ENCODE peak calls at places on chromosomes 6 and 20, in seven cellular contexts. E, Z, L, N, D, P and I are unnamed samples.

GRCh38 chr20:50577175-50578018 is 67.2 kb downstream of the PTPN1 start:
- DNase-seq in E (no peak), Z (peak), L (no peak), N (no peak), D (no peak), P (no peak), I (no peak)

GRCh38 chr6:170444056-170444505 is 109.0 kb downstream of the PSMB1 start:
- DNase-seq in E (no peak), Z (no peak), L (no peak), N (no peak), D (peak), P (no peak), I (no peak)

GRCh38 chr20:51411867-51412266 is 130.7 kb downstream of the NFATC2 start:
- DNase-seq in E (no peak), Z (no peak), L (no peak), N (no peak), D (no peak), P (no peak), I (no peak)

GRCh38 chr6:35272005-35272404 is 12.5 kb downstream of the ZNF76 start:
- DNase-seq in E (no peak), Z (no peak), L (no peak), N (no peak), D (no peak), P (no peak), I (no peak)

GRCh38 chr20:41513829-41514228 is 104.3 kb downstream of the CHD6 start:
- DNase-seq in E (no peak), Z (no peak), L (no peak), N (no peak), D (no peak), P (no peak), I (no peak)

GRCh38 chr6:169097336-169098052 is 156.2 kb downstream of the THBS2 start:
- DNase-seq in E (no peak), Z (no peak), L (peak), N (no peak), D (no peak), P (peak), I (no peak)

GRCh38 chr6:66970373-66970772 is 1263.3 kb upstream of the EYS start:
- DNase-seq in E (no peak), Z (no peak), L (peak), N (no peak), D (no peak), P (no peak), I (no peak)

GRCh38 chr6:114579486-114579885 is 236.7 kb upstream of the HS3ST5 start:
- DNase-seq in E (no peak), Z (no peak), L (no peak), N (no peak), D (peak), P (no peak), I (no peak)

GRCh38 chr6:168397011-168397410 is 44.0 kb upstream of the SMOC2 start:
- DNase-seq in E (no peak), Z (no peak), L (no peak), N (no peak), D (no peak), P (no peak), I (no peak)

GRCh38 chr20:38355161-38356012 is 9.1 kb downstream of the LBP start:
- DNase-seq in E (no peak), Z (no peak), L (no peak), N (no peak), D (no peak), P (no peak), I (no peak)

GRCh38 chr6:74690365-74690764 is 515.5 kb downstream of the COL12A1 start:
- DNase-seq in E (no peak), Z (no peak), L (no peak), N (no peak), D (no peak), P (no peak), I (no peak)

GRCh38 chr6:56102216-56102615 is 145.2 kb downstream of the COL21A1 start:
- DNase-seq in E (no peak), Z (no peak), L (peak), N (no peak), D (no peak), P (no peak), I (no peak)

GRCh38 chr6:161413361-161413771 is 139.5 kb upstream of the AGPAT4 start:
- DNase-seq in E (no peak), Z (no peak), L (no peak), N (no peak), D (no peak), P (no peak), I (no peak)

GRCh38 chr20:35637266-35637665 is 21.6 kb downstream of the SPAG4 start:
- DNase-seq in E (no peak), Z (no peak), L (no peak), N (no peak), D (no peak), P (no peak), I (no peak)

GRCh38 chr6:29816030-29816429 is 11.6 kb upstream of the HLA-G start:
- DNase-seq in E (no peak), Z (no peak), L (peak), N (no peak), D (no peak), P (no peak), I (no peak)

GRCh38 chr6:140225587-140226438 is 851.4 kb upstream of the CITED2 start:
- DNase-seq in E (no peak), Z (no peak), L (peak), N (no peak), D (no peak), P (peak), I (no peak)

GRCh38 chr6:7062445-7063162 is 45.2 kb upstream of the RREB1 start:
- DNase-seq in E (no peak), Z (no peak), L (no peak), N (no peak), D (no peak), P (no peak), I (no peak)

GRCh38 chr6:89985744-89986493 is 91.7 kb downstream of the GJA10 start:
- DNase-seq in E (no peak), Z (peak), L (no peak), N (no peak), D (no peak), P (peak), I (no peak)

GRCh38 chr6:7235712-7236311 is 77.2 kb downstream of the SSR1 start:
- DNase-seq in E (no peak), Z (no peak), L (peak), N (no peak), D (no peak), P (no peak), I (no peak)

GRCh38 chr6:151317206-151317994 is 74.0 kb downstream of the ZBTB2 start:
- DNase-seq in E (peak), Z (no peak), L (peak), N (no peak), D (no peak), P (peak), I (no peak)

GRCh38 chr20:10063482-10063881 is 28.7 kb downstream of the ANKEF1 start:
- DNase-seq in E (no peak), Z (no peak), L (no peak), N (no peak), D (no peak), P (no peak), I (no peak)

GRCh38 chr6:143959865-143960264 is 48.2 kb downstream of the PLAGL1 start:
- DNase-seq in E (no peak), Z (no peak), L (no peak), N (no peak), D (no peak), P (no peak), I (no peak)

GRCh38 chr6:40957616-40958492 is 81.2 kb downstream of the UNC5CL start:
- DNase-seq in E (peak), Z (no peak), L (peak), N (no peak), D (no peak), P (peak), I (no peak)

GRCh38 chr6:7939186-7939863 is 28.7 kb upstream of the TXNDC5 start:
- DNase-seq in E (no peak), Z (no peak), L (no peak), N (no peak), D (no peak), P (no peak), I (no peak)

GRCh38 chr20:3744806-3745685 is 12.6 kb downstream of the HSPA12B start:
- DNase-seq in E (peak), Z (peak), L (peak), N (peak), D (peak), P (peak), I (peak)

GRCh38 chr6:57267586-57268293 is 45.6 kb upstream of the RAB23 start:
- DNase-seq in E (peak), Z (peak), L (peak), N (peak), D (peak), P (peak), I (peak)

GRCh38 chr6:106316376-106316769 is 9.2 kb downstream of the ATG5 start:
- DNase-seq in E (no peak), Z (no peak), L (no peak), N (no peak), D (no peak), P (no peak), I (no peak)

GRCh38 chr6:121592955-121593665 is 157.7 kb downstream of the GJA1 start:
- DNase-seq in E (no peak), Z (no peak), L (no peak), N (no peak), D (no peak), P (no peak), I (no peak)

GRCh38 chr20:7989379-7989778 is 30.2 kb downstream of the TMX4 start:
- DNase-seq in E (peak), Z (no peak), L (peak), N (no peak), D (no peak), P (no peak), I (no peak)

GRCh38 chr20:57918546-57918945 is 208.7 kb upstream of the PMEPA1 start:
- DNase-seq in E (no peak), Z (no peak), L (no peak), N (no peak), D (no peak), P (no peak), I (no peak)

GRCh38 chr6:132712366-132712765 is 1.5 kb downstream of the VNN1 start:
- DNase-seq in E (peak), Z (no peak), L (peak), N (no peak), D (no peak), P (peak), I (no peak)

GRCh38 chr6:66995669-66996068 is 1288.6 kb upstream of the EYS start:
- DNase-seq in E (no peak), Z (no peak), L (no peak), N (no peak), D (no peak), P (no peak), I (no peak)

GRCh38 chr6:41442800-41443501 is 103.2 kb upstream of the FOXP4 start:
- DNase-seq in E (no peak), Z (peak), L (no peak), N (no peak), D (no peak), P (no peak), I (no peak)

GRCh38 chr6:125983246-125983945 is 2.9 kb upstream of the TRMT11 start:
- DNase-seq in E (peak), Z (no peak), L (peak), N (no peak), D (no peak), P (peak), I (no peak)
- H3K27ac ChIP-seq in E (peak), Z (no peak), L (no peak), N (no peak), D (no peak), P (peak), I (no peak)

GRCh38 chr6:15248451-15249370 is 2.8 kb downstream of the JARID2 start:
- DNase-seq in E (peak), Z (peak), L (peak), N (peak), D (peak), P (peak), I (peak)
- TF ChIP-seq CTCF in E (no peak), Z (peak), L (no peak), N (no peak), D (no peak), P (peak), I (no peak)

GRCh38 chr6:2764610-2765165 is 505 bp upstream of the WRNIP1 start:
- DNase-seq in E (peak), Z (no peak), L (peak), N (peak), D (peak), P (peak), I (peak)
- H3K27ac ChIP-seq in E (peak), Z (peak), L (peak), N (peak), D (peak), P (peak), I (peak)

DNA sequence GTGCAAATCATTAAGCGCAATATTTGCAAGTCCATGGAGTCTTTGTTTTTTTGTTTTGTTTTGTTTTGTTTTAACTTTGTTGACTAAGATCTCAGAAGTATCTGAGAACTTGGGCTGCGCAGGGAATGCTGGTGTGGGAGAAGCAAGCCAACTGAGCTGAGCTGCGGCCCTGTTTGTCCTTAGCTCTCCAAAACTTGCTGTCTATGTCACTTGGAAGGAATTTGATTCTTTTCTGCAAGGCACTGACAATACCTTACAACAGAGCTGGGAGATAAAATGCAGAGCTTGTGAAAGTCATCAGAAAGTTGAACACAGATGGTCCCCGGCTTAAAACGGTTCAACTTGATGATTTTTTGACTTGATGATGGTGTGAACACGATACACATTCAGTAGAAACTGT is 5.4 kb downstream of the SLC22A23 start:
- DNase-seq in E (no peak), Z (no peak), L (no peak), N (no peak), D (no peak), P (no peak), I (no peak)
- TF ChIP-seq CTCF in E (no peak), Z (no peak), L (no peak), N (no peak), D (no peak), P (no peak), I (no peak)

GRCh38 chr6:68635412-68635705 is 277 bp downstream of the ADGRB3 start:
- DNase-seq in E (no peak), Z (no peak), L (no peak), N (no peak), D (no peak), P (no peak), I (no peak)

GRCh38 chr6:68634503-68635411 is at the start of gene ADGRB3:
- DNase-seq in E (peak), Z (peak), L (peak), N (peak), D (peak), P (peak), I (no peak)

GRCh38 chr6:68635706-68636513 is 828 bp downstream of the ADGRB3 start:
- DNase-seq in E (no peak), Z (no peak), L (no peak), N (no peak), D (peak), P (peak), I (no peak)

GRCh38 chr6:68633654-68634502 is 1.2 kb upstream of the ADGRB3 start:
- DNase-seq in E (no peak), Z (no peak), L (no peak), N (no peak), D (peak), P (no peak), I (no peak)

GRCh38 chr6:68632620-68633195 is 2.4 kb upstream of the ADGRB3 start:
- DNase-seq in E (no peak), Z (no peak), L (no peak), N (no peak), D (no peak), P (no peak), I (no peak)
- H3K27ac ChIP-seq in E (no peak), Z (peak), L (no peak), N (no peak), D (no peak), P (no peak), I (no peak)

GRCh38 chr20:62629864-62630470 is 12.3 kb upstream of the SLCO4A1 start:
- DNase-seq in E (no peak), Z (no peak), L (no peak), N (no peak), D (no peak), P (no peak), I (no peak)

GRCh38 chr20:62625921-62626547 is 16.3 kb upstream of the SLCO4A1 start:
- DNase-seq in E (no peak), Z (no peak), L (no peak), N (no peak), D (no peak), P (no peak), I (no peak)

GRCh38 chr20:62627901-62628612 is 14.2 kb upstream of the SLCO4A1 start:
- DNase-seq in E (no peak), Z (no peak), L (peak), N (no peak), D (no peak), P (no peak), I (no peak)

GRCh38 chr20:62631336-62632317 is 10.7 kb upstream of the SLCO4A1 start:
- DNase-seq in E (no peak), Z (no peak), L (no peak), N (no peak), D (no peak), P (no peak), I (no peak)

GRCh38 chr20:62628691-62629090 is 13.6 kb upstream of the SLCO4A1 start:
- DNase-seq in E (peak), Z (no peak), L (peak), N (no peak), D (no peak), P (no peak), I (no peak)
- TF ChIP-seq CTCF in E (no peak), Z (no peak), L (no peak), N (no peak), D (no peak), P (no peak), I (no peak)

GRCh38 chr6:130945401-130945919 is 117.6 kb downstream of the EPB41L2 start:
- DNase-seq in E (no peak), Z (no peak), L (peak), N (no peak), D (no peak), P (no peak), I (no peak)
- H3K27ac ChIP-seq in E (no peak), Z (peak), L (peak), N (no peak), D (no peak), P (peak), I (no peak)

DNA sequence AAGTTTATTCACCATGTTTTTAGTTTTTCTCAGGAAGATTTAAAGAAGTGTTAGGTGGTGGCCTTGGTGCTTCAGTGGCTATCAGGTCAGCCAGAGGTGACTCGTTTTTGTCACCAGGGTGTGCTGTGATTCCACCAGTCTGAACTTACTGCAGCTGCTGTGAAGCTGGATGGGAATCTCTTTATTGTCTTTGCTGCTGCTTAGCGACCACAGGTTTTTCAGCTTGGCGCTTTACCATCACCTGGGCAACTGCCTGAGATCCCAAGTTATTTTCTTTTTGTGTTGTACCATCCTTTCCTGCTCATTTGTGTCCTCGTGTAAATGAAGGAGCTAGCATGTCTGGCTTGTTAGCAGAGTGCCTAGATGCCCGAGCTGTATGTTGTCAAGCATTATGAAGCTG is 146.9 kb downstream of the MACROD2 start:
- DNase-seq in E (peak), Z (peak), L (peak), N (no peak), D (peak), P (peak), I (peak)
- TF ChIP-seq CTCF in E (peak), Z (peak), L (peak), N (no peak), D (peak), P (peak), I (peak)

DNA sequence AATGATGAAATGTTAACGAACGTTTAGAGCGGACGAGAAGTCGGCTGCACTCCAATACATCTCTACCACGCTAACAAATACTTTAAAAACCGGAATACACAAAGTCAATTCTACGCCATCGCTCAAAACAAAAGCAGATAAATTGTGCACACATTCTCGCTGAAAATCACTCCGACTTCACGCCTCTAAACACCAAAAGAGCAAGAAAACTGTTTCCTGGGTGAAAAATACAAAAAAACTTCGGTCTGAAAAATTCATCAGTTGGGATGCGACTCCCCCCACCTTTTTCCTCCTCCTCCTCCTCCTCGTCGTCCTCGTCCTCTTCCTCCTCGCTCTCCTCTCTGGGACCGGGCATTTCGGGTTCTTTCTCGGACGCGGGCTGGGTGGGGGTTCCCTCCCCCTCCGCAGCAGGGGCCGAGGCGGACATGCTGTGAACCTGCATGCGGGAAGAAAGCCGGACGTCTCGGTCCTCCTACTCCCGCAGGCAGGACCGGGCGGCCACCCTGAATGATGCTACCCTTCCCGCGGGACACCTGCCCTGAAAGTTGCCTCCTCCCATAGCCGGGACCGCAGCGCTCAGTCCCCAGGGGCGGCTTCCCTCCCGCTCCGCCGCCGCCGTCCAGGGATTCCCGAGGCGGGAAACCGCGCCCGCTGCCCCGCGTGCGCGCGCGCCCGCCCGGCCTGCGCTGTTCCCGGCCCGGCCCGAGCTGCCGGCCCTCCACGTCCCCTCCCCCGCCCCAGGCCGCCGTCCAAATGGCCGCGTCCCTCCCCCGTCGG is 581 bp downstream of the DEK start:
- DNase-seq in E (peak), Z (peak), L (peak), N (peak), D (peak), P (no peak), I (peak)
- H3K27ac ChIP-seq in E (peak), Z (peak), L (peak), N (peak), D (peak), P (peak), I (peak)